ENCODE peak calls at places on chromosomes 1 and 21, in eight cellular contexts. J is mammary epithelial cell, C is OCI-LY7, R is fibroblast of lung, H is K562, M is hepatocyte, P is neuronal stem cell, T is IMR-90. Z is an unnamed sample. For H3K36me3, the result is how much of the 10 kb centered on the place peaks cover.

GRCh38 chr1:15944308-15945010 is 31.4 kb downstream of the ZBTB17 start:
- DNase-seq in J (no peak), C (no peak), R (no peak), H (no peak), M (no peak), P (no peak), T (no peak), Z (no peak)

GRCh38 chr1:209802117-209802779 is 3.7 kb downstream of the IRF6 start:
- DNase-seq in J (peak), C (no peak), R (no peak), H (no peak), M (no peak), P (no peak), T (no peak), Z (no peak)

GRCh38 chr1:60894121-60894520 is 188.2 kb upstream of the NFIA start:
- DNase-seq in J (no peak), C (no peak), R (no peak), H (no peak), M (no peak), P (peak), T (no peak), Z (no peak)

GRCh38 chr1:41394918-41395598 is 33.8 kb downstream of the FOXO6 start:
- DNase-seq in J (peak), C (no peak), R (peak), H (no peak), M (peak), P (peak), T (no peak), Z (peak)

GRCh38 chr1:239587066-239587465 is 200.7 kb downstream of the CHRM3 start:
- DNase-seq in J (no peak), C (no peak), R (no peak), H (no peak), M (no peak), P (no peak), T (no peak), Z (no peak)

GRCh38 chr1:35264861-35265260 is 3.6 kb upstream of the ZMYM4 start:
- DNase-seq in J (peak), C (no peak), R (peak), H (no peak), M (no peak), P (no peak), T (peak), Z (peak)

GRCh38 chr1:42646056-42646455 is 12.2 kb upstream of the PPIH start:
- DNase-seq in J (no peak), C (no peak), R (no peak), H (no peak), M (no peak), P (no peak), T (peak), Z (no peak)

GRCh38 chr1:34113887-34114286 is 51.1 kb downstream of the CSMD2 start:
- DNase-seq in J (peak), C (peak), R (no peak), H (no peak), M (peak), P (peak), T (no peak), Z (no peak)

GRCh38 chr1:161095230-161095629 is 2.9 kb upstream of the KLHDC9 start:
- DNase-seq in J (no peak), C (no peak), R (no peak), H (no peak), M (no peak), P (no peak), T (no peak), Z (no peak)

GRCh38 chr1:62336638-62337534 is 17.7 kb upstream of the KANK4 start:
- DNase-seq in J (peak), C (no peak), R (no peak), H (no peak), M (no peak), P (no peak), T (no peak), Z (no peak)

GRCh38 chr1:36609241-36610027 is 126.7 kb upstream of the CSF3R start:
- DNase-seq in J (peak), C (peak), R (peak), H (peak), M (peak), P (peak), T (peak), Z (peak)

GRCh38 chr21:29534448-29534847 is 235.7 kb downstream of the BACH1 start:
- DNase-seq in J (no peak), C (no peak), R (no peak), H (no peak), M (no peak), P (no peak), T (no peak), Z (no peak)

GRCh38 chr1:161900155-161900554 is 123.5 kb downstream of the OLFML2B start:
- DNase-seq in J (no peak), C (no peak), R (no peak), H (no peak), M (no peak), P (no peak), T (no peak), Z (no peak)

GRCh38 chr1:212684511-212685090 is 15.0 kb downstream of the BATF3 start:
- DNase-seq in J (no peak), C (no peak), R (no peak), H (no peak), M (no peak), P (no peak), T (no peak), Z (no peak)

GRCh38 chr1:41399148-41399795 is 38.0 kb downstream of the FOXO6 start:
- DNase-seq in J (no peak), C (no peak), R (no peak), H (no peak), M (peak), P (no peak), T (no peak), Z (no peak)

GRCh38 chr1:44327679-44328491 is 27.2 kb downstream of the ERI3 start:
- DNase-seq in J (peak), C (no peak), R (peak), H (peak), M (peak), P (no peak), T (peak), Z (peak)

GRCh38 chr1:183331095-183331742 is 87.0 kb downstream of the NMNAT2 start:
- DNase-seq in J (no peak), C (no peak), R (peak), H (no peak), M (peak), P (peak), T (no peak), Z (no peak)

GRCh38 chr1:80673935-80674597 is 1126.7 kb upstream of the ADGRL2 start:
- DNase-seq in J (no peak), C (no peak), R (no peak), H (no peak), M (no peak), P (no peak), T (no peak), Z (no peak)

GRCh38 chr1:177210071-177210470 is 39.3 kb downstream of the BRINP2 start:
- DNase-seq in J (no peak), C (no peak), R (no peak), H (no peak), M (peak), P (no peak), T (no peak), Z (no peak)

GRCh38 chr1:24119489-24119858 is 7.5 kb upstream of the MYOM3 start:
- DNase-seq in J (no peak), C (no peak), R (no peak), H (no peak), M (no peak), P (no peak), T (no peak), Z (no peak)

GRCh38 chr1:24119859-24120756 is 8.2 kb upstream of the MYOM3 start:
- DNase-seq in J (peak), C (no peak), R (peak), H (no peak), M (peak), P (no peak), T (peak), Z (no peak)

GRCh38 chr1:24121406-24121805 is 9.5 kb upstream of the MYOM3 start:
- DNase-seq in J (no peak), C (no peak), R (no peak), H (no peak), M (no peak), P (no peak), T (no peak), Z (no peak)

GRCh38 chr1:24122776-24123175 is 10.8 kb upstream of the MYOM3 start:
- DNase-seq in J (no peak), C (no peak), R (no peak), H (no peak), M (no peak), P (no peak), T (no peak), Z (no peak)

DNA sequence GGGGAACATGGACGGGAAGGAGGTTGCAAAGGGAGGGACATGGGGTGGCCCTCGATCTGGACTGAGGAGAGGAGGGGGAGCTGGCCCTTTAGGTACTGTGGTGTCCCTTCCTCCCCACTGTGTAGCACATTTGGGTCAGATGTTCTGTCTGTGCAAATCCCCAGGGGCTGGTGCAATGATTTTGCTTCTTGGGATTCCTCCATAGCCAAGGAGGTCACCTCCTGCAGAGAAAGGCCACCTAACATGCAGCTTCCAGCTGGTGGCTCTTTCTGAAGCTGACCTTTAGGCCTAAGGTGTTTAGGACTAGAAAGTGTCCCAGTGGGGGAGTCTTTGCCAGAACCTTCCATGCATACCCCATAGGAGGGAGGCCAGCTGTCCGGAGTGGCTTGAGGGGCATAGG is 9.0 kb upstream of the MYOM3 start:
- DNase-seq in J (no peak), C (no peak), R (no peak), H (no peak), M (no peak), P (no peak), T (no peak), Z (no peak)
- H3K27ac ChIP-seq in J (no peak), C (no peak), R (no peak), H (no peak), M (peak), P (no peak), T (no peak), Z (no peak)

DNA sequence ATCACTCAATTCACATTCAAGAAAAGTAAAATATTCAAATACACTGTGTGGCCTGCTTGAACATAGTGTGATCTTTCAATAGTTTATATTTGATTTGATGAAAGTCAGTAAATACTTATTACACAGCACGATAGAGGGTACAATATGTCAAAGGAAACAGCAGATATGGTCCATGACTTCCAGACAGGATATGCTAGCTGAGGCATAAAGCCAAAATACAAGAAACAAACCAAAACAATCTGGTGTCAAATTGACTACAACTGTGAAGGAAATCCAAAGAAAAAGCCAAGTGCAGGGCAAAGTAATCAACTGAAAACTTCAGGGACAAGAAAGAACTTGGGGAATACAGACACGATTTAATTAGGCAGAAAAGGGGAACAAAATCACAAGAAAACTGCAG is 19.3 kb downstream of the RRAGC start:
- DNase-seq in J (no peak), C (no peak), R (no peak), H (no peak), M (no peak), P (no peak), T (no peak), Z (no peak)
- H3K36me3 ChIP-seq in J (under half), C (half or more), R (under half), H (under half), M (under half), P (half or more), T (under half), Z (under half)

DNA sequence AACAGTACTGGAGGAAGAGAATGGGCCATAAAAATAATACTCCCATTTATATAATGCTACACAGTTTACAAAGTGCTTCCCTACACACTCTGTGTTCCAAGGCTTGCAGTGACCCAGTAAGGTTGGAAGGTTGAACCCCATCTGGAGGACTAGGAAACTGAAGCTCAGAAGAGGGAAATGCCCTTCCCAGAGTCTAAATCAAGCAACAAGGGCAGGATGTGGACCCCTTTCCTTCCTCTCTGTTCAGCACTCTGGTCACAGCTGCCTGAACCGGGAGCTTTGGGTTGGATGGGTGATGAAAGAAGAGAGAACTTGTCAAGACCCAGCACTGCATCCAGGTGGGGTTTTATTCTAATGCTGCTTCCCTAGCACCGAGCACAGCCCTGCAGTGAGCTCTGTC is 47.8 kb downstream of the CAPN8 start:
- DNase-seq in J (no peak), C (no peak), R (no peak), H (no peak), M (no peak), P (no peak), T (no peak), Z (no peak)
- H2AFZ ChIP-seq in J (no peak), C (no peak), R (no peak), H (no peak), M (no peak), P (no peak), T (no peak), Z (no peak)

DNA sequence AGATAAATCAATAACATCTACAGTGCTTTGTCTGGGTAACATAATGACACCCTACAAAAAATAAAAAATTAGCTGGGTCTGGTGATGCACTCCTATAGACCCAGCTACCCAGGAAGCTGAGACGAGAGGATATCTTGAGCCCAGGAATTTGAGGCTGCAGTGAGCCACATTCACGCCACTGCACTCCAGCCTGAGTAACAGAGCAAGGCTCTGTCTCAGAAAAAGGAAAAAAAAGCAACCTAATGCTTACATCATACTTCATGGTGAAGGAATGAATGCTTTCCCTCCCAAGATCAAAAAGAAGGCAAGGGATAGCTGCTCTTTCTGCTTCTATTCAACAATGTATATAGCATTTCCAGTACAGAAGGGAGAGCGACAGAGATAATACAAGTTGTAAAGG is 24.2 kb upstream of the CTTNBP2NL start:
- DNase-seq in J (no peak), C (no peak), R (peak), H (no peak), M (no peak), P (no peak), T (peak), Z (no peak)
- H3K27ac ChIP-seq in J (no peak), C (no peak), R (no peak), H (no peak), M (no peak), P (no peak), T (no peak), Z (no peak)

GRCh38 chr1:32052887-32053286 is 19.9 kb upstream of the TMEM39B start:
- DNase-seq in J (no peak), C (no peak), R (peak), H (no peak), M (no peak), P (no peak), T (peak), Z (peak)
- H3K36me3 ChIP-seq in J (under half), C (half or more), R (under half), H (half or more), M (under half), P (half or more), T (under half), Z (under half)

GRCh38 chr1:91770675-91771074 is 115.3 kb downstream of the TGFBR3 start:
- DNase-seq in J (no peak), C (no peak), R (no peak), H (no peak), M (no peak), P (no peak), T (no peak), Z (no peak)

GRCh38 chr1:91769698-91770232 is 116.2 kb downstream of the TGFBR3 start:
- DNase-seq in J (no peak), C (no peak), R (peak), H (no peak), M (no peak), P (no peak), T (no peak), Z (no peak)

GRCh38 chr1:91768120-91768519 is 117.8 kb downstream of the TGFBR3 start:
- DNase-seq in J (no peak), C (no peak), R (no peak), H (no peak), M (no peak), P (no peak), T (no peak), Z (no peak)

GRCh38 chr1:91766883-91767282 is 119.1 kb downstream of the TGFBR3 start:
- DNase-seq in J (no peak), C (no peak), R (no peak), H (no peak), M (no peak), P (no peak), T (no peak), Z (no peak)

GRCh38 chr1:91768786-91769697 is 116.9 kb downstream of the TGFBR3 start:
- DNase-seq in J (peak), C (no peak), R (peak), H (peak), M (no peak), P (no peak), T (peak), Z (peak)
- H2AFZ ChIP-seq in J (no peak), C (no peak), R (no peak), H (peak), M (no peak), P (peak), T (no peak), Z (no peak)

DNA sequence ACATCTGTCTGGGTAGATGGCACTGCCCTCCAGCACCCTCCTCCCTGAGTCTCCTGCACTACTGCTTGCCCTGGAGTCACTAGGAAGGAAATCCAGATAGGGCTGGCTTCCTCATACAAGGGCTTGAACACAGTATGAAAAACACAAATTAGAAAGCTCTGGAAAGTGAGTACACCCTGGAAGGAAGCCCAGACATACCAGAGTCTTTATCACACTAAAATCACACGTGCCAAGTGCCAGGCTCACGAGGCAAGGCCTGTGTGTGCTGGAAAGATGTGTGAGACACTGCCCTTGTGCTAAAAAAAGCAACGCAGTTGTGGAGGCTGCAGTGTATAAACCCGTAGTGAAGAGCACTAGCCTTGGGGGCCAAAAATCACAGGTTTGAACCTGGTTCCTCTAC is 28.3 kb upstream of the S100A7 start:
- DNase-seq in J (peak), C (no peak), R (peak), H (no peak), M (no peak), P (no peak), T (no peak), Z (no peak)
- H3K27ac ChIP-seq in J (no peak), C (no peak), R (no peak), H (no peak), M (no peak), P (no peak), T (no peak), Z (no peak)

DNA sequence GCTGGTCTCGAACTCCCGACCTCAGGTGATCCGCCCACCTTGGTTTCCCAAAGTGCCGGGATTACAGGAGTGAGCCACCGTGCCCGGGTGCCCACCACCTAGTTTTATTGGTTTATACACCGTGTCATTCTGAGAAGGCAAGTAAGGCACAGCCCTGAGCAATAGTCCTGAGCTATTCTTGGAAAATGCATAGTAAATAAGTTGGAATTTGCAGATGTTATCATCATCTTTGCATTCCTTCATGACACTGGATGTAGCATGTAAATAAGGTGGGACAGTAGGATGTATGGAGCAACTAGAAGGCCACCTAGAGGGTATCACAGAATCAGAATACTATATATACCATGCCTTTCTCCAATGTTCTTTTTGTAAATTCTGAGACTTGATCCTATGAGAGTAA is 11.0 kb downstream of the TOR1AIP2 start:
- DNase-seq in J (no peak), C (no peak), R (no peak), H (no peak), M (no peak), P (no peak), T (no peak), Z (no peak)
- H3K36me3 ChIP-seq in J (under half), C (half or more), R (under half), H (half or more), M (under half), P (half or more), T (under half), Z (half or more)